ENCODE peak calls at places on chromosomes 4 and X, in ten cellular contexts. W is cardiac muscle cell; B is CD4-positive, alpha-beta T cell; V is HFFc6; Y is endothelial cell; D is kidney epithelial cell; U is dorsolateral prefrontal cortex; X is MM.1S; P is A673; G is coronary artery. I is an unnamed sample.

GRCh38 chr4:184100297-184100885 is 117.3 kb downstream of the ENPP6 start:
- DNase-seq in W (peak), B (no peak), V (no peak), Y (peak), D (no peak), U (no peak), X (peak), P (no peak), G (no peak), I (peak)

GRCh38 chr4:102439835-102440234 is 61.3 kb upstream of the NFKB1 start:
- DNase-seq in W (peak), B (no peak), V (peak), Y (no peak), D (no peak), U (no peak), X (no peak), P (peak), G (no peak), I (no peak)

GRCh38 chr4:572594-572993 is 3.5 kb downstream of the TMEM271 start:
- DNase-seq in W (no peak), B (no peak), V (no peak), Y (no peak), D (no peak), U (no peak), X (no peak), P (no peak), G (no peak), I (no peak)

GRCh38 chr4:18454349-18454748 is 432.8 kb upstream of the LCORL start:
- DNase-seq in W (no peak), B (no peak), V (no peak), Y (no peak), D (no peak), U (no peak), X (no peak), P (no peak), G (no peak), I (no peak)

GRCh38 chr4:138851626-138852443 is 163.7 kb upstream of the NOCT start:
- DNase-seq in W (no peak), B (no peak), V (no peak), Y (no peak), D (no peak), U (no peak), X (peak), P (no peak), G (no peak), I (peak)

GRCh38 chr4:56086561-56086960 is 137.8 kb downstream of the CEP135 start:
- DNase-seq in W (no peak), B (no peak), V (no peak), Y (no peak), D (no peak), U (no peak), X (no peak), P (no peak), G (no peak), I (no peak)

GRCh38 chr4:78806943-78807458 is 30.9 kb downstream of the BMP2K start:
- DNase-seq in W (no peak), B (no peak), V (no peak), Y (no peak), D (no peak), U (no peak), X (no peak), P (no peak), G (no peak), I (no peak)

GRCh38 chr4:38014421-38014852 is 54.2 kb downstream of the PTTG2 start:
- DNase-seq in W (no peak), B (no peak), V (no peak), Y (no peak), D (no peak), U (no peak), X (no peak), P (no peak), G (no peak), I (no peak)

GRCh38 chr4:111228396-111228795 is 605.5 kb upstream of the PITX2 start:
- DNase-seq in W (no peak), B (no peak), V (peak), Y (no peak), D (peak), U (no peak), X (no peak), P (no peak), G (no peak), I (no peak)

GRCh38 chr4:18106620-18107019 is 85.1 kb upstream of the LCORL start:
- DNase-seq in W (no peak), B (no peak), V (no peak), Y (no peak), D (no peak), U (no peak), X (no peak), P (no peak), G (no peak), I (no peak)

GRCh38 chrX:74293343-74293946 is 10.5 kb upstream of the ZCCHC13 start:
- DNase-seq in W (peak), B (peak), V (peak), Y (peak), D (peak), U (peak), X (peak), P (peak), G (peak), I (peak)

GRCh38 chr4:109419679-109420078 is 13.9 kb upstream of the SEC24B start:
- DNase-seq in W (peak), B (no peak), V (no peak), Y (no peak), D (no peak), U (no peak), X (no peak), P (no peak), G (no peak), I (peak)
- TF ChIP-seq CTCF in W (no peak), B (no peak), V (no peak), Y (no peak), D (no peak), U (no peak), X (no peak), P (no peak), G (no peak), I (no peak)

GRCh38 chr4:178577933-178578332 is 1135.7 kb upstream of the AGA start:
- DNase-seq in W (peak), B (no peak), V (no peak), Y (no peak), D (no peak), U (no peak), X (no peak), P (peak), G (no peak), I (peak)
- TF ChIP-seq CTCF in W (no peak), B (no peak), V (no peak), Y (no peak), D (peak), U (peak), X (no peak), P (peak), G (no peak), I (peak)

GRCh38 chrX:46938589-46938988 is 26.4 kb downstream of the JADE3 start:
- DNase-seq in W (no peak), B (no peak), V (no peak), Y (no peak), D (no peak), U (no peak), X (no peak), P (no peak), G (no peak), I (no peak)
- TF ChIP-seq CTCF in W (no peak), B (no peak), V (no peak), Y (no peak), D (no peak), U (no peak), X (no peak), P (no peak), G (no peak), I (no peak)

DNA sequence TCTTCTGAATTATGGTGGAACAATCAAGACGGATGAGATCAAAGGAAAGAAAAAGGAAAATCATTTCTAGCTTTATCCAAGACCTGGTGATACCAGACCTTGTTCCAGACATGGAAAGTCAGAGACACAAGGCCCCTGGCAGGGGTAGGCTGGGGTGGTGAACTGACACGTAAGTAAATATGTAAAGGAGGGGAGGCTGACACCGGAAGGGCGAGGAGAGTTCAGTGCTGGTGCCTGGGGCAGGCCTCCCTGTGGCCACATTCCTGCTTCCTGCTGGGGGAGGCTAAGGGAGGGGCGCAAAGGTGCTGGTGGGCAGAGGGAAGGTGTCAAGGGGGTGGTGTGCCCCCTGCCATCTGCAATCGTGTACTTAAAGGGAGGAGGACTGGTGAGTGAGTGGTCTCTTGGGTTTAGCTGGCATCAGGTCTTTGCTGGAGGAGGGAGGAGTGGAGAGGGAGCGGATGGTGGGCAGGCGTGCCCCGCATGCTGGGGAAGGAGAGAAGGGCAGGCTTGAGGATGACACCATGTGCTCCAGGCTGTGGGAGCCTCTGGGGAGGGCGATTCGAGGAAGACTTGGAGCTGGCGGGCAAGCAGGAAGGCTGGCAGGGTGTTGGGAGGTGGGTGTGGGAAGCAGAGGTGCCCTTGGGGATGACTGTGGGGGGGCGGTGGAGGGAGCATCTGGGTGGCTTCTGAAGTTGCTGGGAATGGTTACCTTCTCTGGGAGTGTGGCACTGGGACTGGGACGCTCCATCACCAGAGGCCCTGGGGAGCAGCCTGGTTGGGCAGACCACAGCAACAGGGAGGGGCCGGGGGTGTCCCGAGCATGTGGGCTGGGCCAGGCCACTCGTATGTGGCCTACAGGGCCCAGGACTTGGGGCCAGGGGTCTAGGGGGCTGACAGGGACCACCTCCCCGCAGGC is 30.6 kb upstream of the AFAP1 start:
- DNase-seq in W (no peak), B (peak), V (no peak), Y (no peak), D (no peak), U (no peak), X (no peak), P (no peak), G (no peak), I (no peak)
- TF ChIP-seq CTCF in W (no peak), B (no peak), V (no peak), Y (no peak), D (no peak), U (no peak), X (no peak), P (no peak), G (no peak), I (no peak)

GRCh38 chr4:5462254-5462835 is 246.0 kb downstream of the EVC2 start:
- DNase-seq in W (no peak), B (no peak), V (no peak), Y (no peak), D (no peak), U (no peak), X (no peak), P (no peak), G (no peak), I (no peak)

GRCh38 chr4:5463936-5464650 is 244.3 kb downstream of the EVC2 start:
- DNase-seq in W (no peak), B (no peak), V (no peak), Y (no peak), D (no peak), U (no peak), X (no peak), P (no peak), G (no peak), I (no peak)

GRCh38 chr4:5463361-5463760 is 245.0 kb downstream of the EVC2 start:
- DNase-seq in W (no peak), B (no peak), V (no peak), Y (no peak), D (no peak), U (no peak), X (no peak), P (no peak), G (no peak), I (no peak)

GRCh38 chr4:5461477-5461876 is 246.9 kb downstream of the EVC2 start:
- DNase-seq in W (no peak), B (no peak), V (no peak), Y (no peak), D (no peak), U (no peak), X (no peak), P (no peak), G (no peak), I (no peak)

GRCh38 chr4:5462896-5463295 is 245.5 kb downstream of the EVC2 start:
- DNase-seq in W (no peak), B (no peak), V (no peak), Y (no peak), D (no peak), U (no peak), X (no peak), P (no peak), G (no peak), I (no peak)
- TF ChIP-seq CTCF in W (no peak), B (no peak), V (no peak), Y (no peak), D (no peak), U (no peak), X (no peak), P (no peak), G (no peak), I (no peak)